ENCODE peak calls at places on chromosomes 13 and 19, in four cellular contexts. X is Peyer's patch, N is colonic mucosa, W is Panc1. G is an unnamed sample.
A peak's percentile ranks its signal among the peaks of the same experiment; 100 is the strongest.

GRCh38 chr19:18460313-18460712 is 22.4 kb upstream of the ISYNA1 start:
- DNase-seq in X (no peak), N (no peak), W (no peak), G (peak; percentile 82)

GRCh38 chr19:1850809-1851544 is 2.7 kb upstream of the REXO1 start:
- DNase-seq in X (no peak), N (no peak), W (no peak), G (no peak)

GRCh38 chr13:46071590-46072249 is 19.2 kb upstream of the ZC3H13 start:
- DNase-seq in X (no peak), N (no peak), W (no peak), G (no peak)

GRCh38 chr13:45292176-45292575 is 48.8 kb downstream of the TPT1 start:
- DNase-seq in X (no peak), N (no peak), W (no peak), G (no peak)

GRCh38 chr19:46015961-46016425 is 6.9 kb downstream of the PGLYRP1 start:
- DNase-seq in X (no peak), N (no peak), W (no peak), G (no peak)

GRCh38 chr19:32351807-32352630 is 6.6 kb downstream of the ZNF507 start:
- DNase-seq in X (no peak), N (no peak), W (no peak), G (no peak)

GRCh38 chr19:35357867-35358573 is at the start of gene FFAR3:
- DNase-seq in X (no peak), N (no peak), W (no peak), G (peak; percentile 67)

GRCh38 chr19:54183431-54183830 is 5.9 kb downstream of the MBOAT7 start:
- DNase-seq in X (no peak), N (no peak), W (no peak), G (no peak)

GRCh38 chr19:38478273-38478971 is 44.9 kb downstream of the RYR1 start:
- DNase-seq in X (no peak), N (no peak), W (no peak), G (no peak)

GRCh38 chr19:32230441-32230840 is 115.0 kb upstream of the ZNF507 start:
- DNase-seq in X (no peak), N (no peak), W (no peak), G (no peak)

GRCh38 chr19:2327773-2328400 is 499 bp downstream of the LSM7 start:
- DNase-seq in X (peak; percentile 67), N (peak; percentile 80), W (no peak), G (no peak)

GRCh38 chr13:48505597-48506091 is 27.2 kb downstream of the RCBTB2 start:
- DNase-seq in X (peak; percentile 76), N (no peak), W (no peak), G (peak; percentile 40)

GRCh38 chr19:10729406-10729805 is 11.5 kb downstream of the DNM2 start:
- DNase-seq in X (no peak), N (no peak), W (no peak), G (no peak)

GRCh38 chr13:44244288-44244687 is 129.3 kb upstream of the SERP2 start:
- DNase-seq in X (no peak), N (no peak), W (no peak), G (no peak)

GRCh38 chr19:50383307-50383851 is 768 bp upstream of the POLD1 start:
- DNase-seq in X (no peak), N (no peak), W (no peak), G (no peak)

GRCh38 chr19:45156231-45156630 is 4.6 kb downstream of the NKPD1 start:
- DNase-seq in X (no peak), N (no peak), W (no peak), G (no peak)

GRCh38 chr19:48726573-48726972 is 7.0 kb upstream of the MAMSTR start:
- DNase-seq in X (no peak), N (no peak), W (no peak), G (no peak)

GRCh38 chr13:22874839-22875238 is 305.9 kb upstream of the SGCG start:
- DNase-seq in X (no peak), N (no peak), W (no peak), G (no peak)

GRCh38 chr19:15495151-15495550 is 13.2 kb upstream of the CYP4F22 start:
- DNase-seq in X (no peak), N (no peak), W (no peak), G (no peak)

GRCh38 chr13:107480130-107480529 is 735.2 kb downstream of the LIG4 start:
- DNase-seq in X (no peak), N (no peak), W (no peak), G (no peak)

GRCh38 chr13:28707629-28708427 is 10.9 kb downstream of the SLC46A3 start:
- DNase-seq in X (no peak), N (no peak), W (no peak), G (no peak)

GRCh38 chr13:92510416-92510815 is 716.2 kb upstream of the GPC6 start:
- DNase-seq in X (no peak), N (no peak), W (no peak), G (no peak)

GRCh38 chr13:41064493-41064892 is 3.2 kb downstream of the WBP4 start:
- DNase-seq in X (no peak), N (no peak), W (no peak), G (no peak)

GRCh38 chr13:23867027-23867491 is 22.1 kb downstream of the MIPEP start:
- DNase-seq in X (no peak), N (no peak), W (no peak), G (no peak)

GRCh38 chr19:39032164-39032918 is at the start of gene FBXO27:
- DNase-seq in X (no peak), N (peak; percentile 21), W (peak; percentile 89), G (no peak)

GRCh38 chr13:61410266-61410665 is 5.4 kb downstream of the PCDH20 start:
- DNase-seq in X (no peak), N (no peak), W (no peak), G (no peak)

GRCh38 chr13:42615691-42616090 is 41.7 kb downstream of the TNFSF11 start:
- DNase-seq in X (no peak), N (no peak), W (no peak), G (no peak)

GRCh38 chr19:2039959-2040646 is 10.9 kb downstream of the MKNK2 start:
- DNase-seq in X (no peak), N (no peak), W (no peak), G (no peak)

GRCh38 chr19:18464646-18465045 is 26.7 kb upstream of the ISYNA1 start:
- DNase-seq in X (peak; percentile 22), N (peak; percentile 80), W (no peak), G (peak; percentile 77)

GRCh38 chr13:46565808-46566750 is 13.1 kb downstream of the LRCH1 start:
- DNase-seq in X (no peak), N (no peak), W (no peak), G (no peak)

GRCh38 chr13:98285317-98285716 is 108.2 kb upstream of the RNF113B start:
- DNase-seq in X (no peak), N (no peak), W (no peak), G (no peak)

GRCh38 chr19:17775991-17776803 is 18.7 kb upstream of the B3GNT3 start:
- DNase-seq in X (peak; percentile 76), N (no peak), W (no peak), G (no peak)

GRCh38 chr13:31044658-31045620 is 112.5 kb downstream of the TEX26 start:
- DNase-seq in X (no peak), N (peak; percentile 44), W (no peak), G (no peak)

GRCh38 chr13:100689191-100689590 is 14.6 kb upstream of the TMTC4 start:
- DNase-seq in X (no peak), N (no peak), W (no peak), G (no peak)

GRCh38 chr19:13016628-13017305 is 21.5 kb downstream of the NFIX start:
- DNase-seq in X (no peak), N (no peak), W (no peak), G (peak; percentile 5)

GRCh38 chr19:47228937-47229673 is 1.9 kb downstream of the BBC3 start:
- DNase-seq in X (peak; percentile 49), N (peak; percentile 58), W (no peak), G (no peak)

GRCh38 chr13:113196970-113197737 is 11.3 kb downstream of the PCID2 start:
- DNase-seq in X (no peak), N (no peak), W (no peak), G (no peak)
- H3K36me3 ChIP-seq in X (no peaks in the 10 kb centered on the region), N (peaks cover 13% of the 10 kb centered on the region), W (peaks cover 5% of the 10 kb centered on the region), G (no peaks in the 10 kb centered on the region)

DNA sequence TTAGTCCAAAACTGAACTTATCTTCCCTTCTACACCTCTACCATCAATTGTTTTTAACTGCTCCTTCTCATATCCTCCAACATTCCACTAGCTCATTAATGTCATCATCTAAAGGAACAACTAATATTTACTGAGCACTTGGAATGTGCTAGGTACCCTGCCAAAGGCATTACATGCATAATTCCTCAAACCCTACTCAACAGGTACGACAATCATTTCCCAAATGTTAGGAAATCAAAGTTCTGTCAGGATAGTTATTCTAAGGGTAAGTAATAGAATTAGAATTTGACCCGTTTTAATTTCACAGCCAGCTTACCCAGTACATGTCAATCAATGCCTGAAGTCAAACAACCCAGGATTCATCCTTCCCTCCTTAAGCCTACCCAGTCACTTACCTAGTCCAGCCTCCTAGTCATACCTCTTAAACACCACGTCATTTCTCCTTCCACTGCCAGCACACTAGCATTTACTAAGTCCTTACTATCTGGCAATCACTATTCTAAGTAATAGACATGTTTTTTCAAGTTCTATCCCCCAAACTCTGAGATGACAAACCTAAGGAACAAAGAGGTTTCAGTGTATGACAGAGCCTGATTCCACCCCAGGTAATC is 2.4 kb downstream of the LNX2 start:
- DNase-seq in X (no peak), N (no peak), W (no peak), G (no peak)
- H3K4me3 ChIP-seq in X (no peak overlapping the region), N (no peak overlapping the region), W (no peak overlapping the region), G (no peak overlapping the region)

GRCh38 chr19:4068058-4068966 is 1.6 kb upstream of the ZBTB7A start:
- DNase-seq in X (no peak), N (peak; percentile 81), W (no peak), G (no peak)

GRCh38 chr19:4069331-4069959 is 2.7 kb upstream of the ZBTB7A start:
- DNase-seq in X (peak; percentile 71), N (peak; percentile 54), W (no peak), G (no peak)

GRCh38 chr19:4066176-4066606 is 508 bp downstream of the ZBTB7A start:
- DNase-seq in X (peak; percentile 74), N (peak; percentile 71), W (no peak), G (peak; percentile 66)

GRCh38 chr19:4066682-4067395 is at the start of gene ZBTB7A:
- DNase-seq in X (peak; percentile 89), N (peak; percentile 88), W (no peak), G (peak; percentile 91)

DNA sequence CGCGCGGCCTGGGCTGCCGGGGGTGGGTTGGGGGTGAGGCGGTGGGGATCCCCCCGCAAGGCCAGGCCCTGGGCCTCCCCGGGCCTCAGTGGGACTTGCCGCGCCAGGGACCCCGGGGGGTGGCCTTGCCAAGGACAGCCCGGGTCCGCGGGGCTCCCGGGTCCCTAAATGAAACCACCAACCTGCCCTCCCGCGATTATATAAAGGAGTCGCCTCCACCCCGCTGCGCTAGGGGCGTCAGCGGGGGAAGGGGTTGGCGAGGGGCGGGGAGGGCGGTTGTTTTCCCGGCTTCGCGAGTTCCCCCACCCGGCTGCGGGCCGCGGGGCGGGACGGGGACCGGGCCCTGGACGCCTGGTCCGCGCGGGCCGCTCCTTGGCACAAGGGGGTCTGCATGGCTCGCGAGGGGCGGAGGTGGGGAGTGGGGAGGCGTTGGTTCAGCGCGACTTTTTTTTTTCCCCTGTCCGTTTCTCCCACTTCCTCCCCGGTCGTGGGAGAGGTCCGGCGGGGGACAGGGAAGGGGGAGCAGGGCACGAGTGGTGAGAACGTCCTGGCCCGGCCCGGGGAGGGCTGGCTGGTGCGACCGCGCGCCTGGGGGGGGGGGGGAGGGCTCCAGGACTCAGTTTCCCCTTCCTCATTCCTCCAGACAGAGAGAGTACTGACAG is 828 bp upstream of the ZBTB7A start:
- DNase-seq in X (no peak), N (peak; percentile 54), W (no peak), G (peak; percentile 35)
- TF ChIP-seq CTCF in X (no peak), N (no peak), W (no peak), G (no peak)

GRCh38 chr13:79338343-79338742 is 67.7 kb downstream of the RBM26 start:
- DNase-seq in X (no peak), N (no peak), W (no peak), G (no peak)
- H3K36me3 ChIP-seq in X (peaks cover 2% of the 10 kb centered on the region), N (peaks cover 6% of the 10 kb centered on the region), W (peaks cover 44% of the 10 kb centered on the region), G (peaks cover 57% of the 10 kb centered on the region)